ENCODE peak calls at places on chromosomes 7 and 10, in four cellular contexts. I is cardiac fibroblast, R is fibroblast of mammary gland, U is PC-3. F is an unnamed sample.

GRCh38 chr10:116715396-116715795 is 27.0 kb downstream of the HSPA12A start:
- DNase-seq in I (no peak), R (no peak), U (no peak), F (no peak)

GRCh38 chr7:120742370-120742769 is 115.6 kb downstream of the TSPAN12 start:
- DNase-seq in I (no peak), R (no peak), U (no peak), F (no peak)

GRCh38 chr7:110373514-110374258 is 717.2 kb upstream of the LRRN3 start:
- DNase-seq in I (no peak), R (no peak), U (no peak), F (peak)

GRCh38 chr10:21517983-21518628 is 7.4 kb downstream of the SKIDA1 start:
- DNase-seq in I (peak), R (peak), U (peak), F (peak)

GRCh38 chr7:37495574-37496184 is 47.0 kb upstream of the ELMO1 start:
- DNase-seq in I (peak), R (peak), U (peak), F (peak)

GRCh38 chr7:1977876-1978441 is 254.8 kb downstream of the MAD1L1 start:
- DNase-seq in I (no peak), R (no peak), U (no peak), F (no peak)

GRCh38 chr7:81284576-81284975 is 365.7 kb upstream of the SEMA3C start:
- DNase-seq in I (peak), R (peak), U (peak), F (peak)

GRCh38 chr10:114486938-114487814 is 82.9 kb upstream of the AFAP1L2 start:
- DNase-seq in I (peak), R (peak), U (peak), F (peak)

GRCh38 chr10:42869977-42870350 is 87.4 kb downstream of the BMS1 start:
- DNase-seq in I (no peak), R (no peak), U (no peak), F (no peak)

GRCh38 chr7:37815969-37816371 is 32.4 kb upstream of the NME8 start:
- DNase-seq in I (no peak), R (no peak), U (no peak), F (no peak)

GRCh38 chr7:148699772-148700629 is 1.3 kb downstream of the CUL1 start:
- DNase-seq in I (peak), R (peak), U (peak), F (no peak)

GRCh38 chr7:157017639-157018327 is 7.3 kb upstream of the MNX1 start:
- DNase-seq in I (no peak), R (no peak), U (no peak), F (no peak)

GRCh38 chr10:81876253-81876731 is 1.3 kb downstream of the NRG3 start:
- DNase-seq in I (no peak), R (no peak), U (no peak), F (no peak)

GRCh38 chr7:10707519-10707918 is 266.2 kb upstream of the PHF14 start:
- DNase-seq in I (no peak), R (no peak), U (no peak), F (no peak)

GRCh38 chr10:23512355-23513058 is 73.6 kb downstream of the OTUD1 start:
- DNase-seq in I (peak), R (peak), U (peak), F (peak)

GRCh38 chr7:157515342-157516041 is 178.7 kb downstream of the DNAJB6 start:
- DNase-seq in I (no peak), R (no peak), U (no peak), F (no peak)

GRCh38 chr7:90758933-90759562 is 162.9 kb downstream of the CDK14 start:
- DNase-seq in I (no peak), R (no peak), U (peak), F (no peak)

GRCh38 chr7:30170460-30171197 is 35.8 kb downstream of the MTURN start:
- DNase-seq in I (peak), R (peak), U (no peak), F (peak)

GRCh38 chr10:114767101-114767588 is 54.4 kb upstream of the FHIP2A start:
- DNase-seq in I (peak), R (peak), U (peak), F (peak)

GRCh38 chr10:36629476-36629875 is 495.9 kb upstream of the ANKRD30A start:
- DNase-seq in I (no peak), R (no peak), U (peak), F (no peak)

GRCh38 chr10:121668336-121669009 is 70.2 kb upstream of the FGFR2 start:
- DNase-seq in I (no peak), R (no peak), U (no peak), F (peak)

GRCh38 chr7:15977663-15978062 is 291.2 kb upstream of the MEOX2 start:
- DNase-seq in I (peak), R (peak), U (peak), F (peak)

GRCh38 chr7:37342665-37343471 is 105.8 kb downstream of the ELMO1 start:
- DNase-seq in I (no peak), R (no peak), U (no peak), F (no peak)

GRCh38 chr7:272631-273030 is 17.3 kb upstream of the FOXL3 start:
- DNase-seq in I (no peak), R (no peak), U (no peak), F (no peak)

GRCh38 chr10:119933179-119933578 is 40.6 kb downstream of the SEC23IP start:
- DNase-seq in I (peak), R (no peak), U (peak), F (no peak)
- TF ChIP-seq CTCF in I (no peak), R (peak), U (peak), F (no peak)

GRCh38 chr7:20220293-20220755 is 3.1 kb upstream of the MACC1 start:
- DNase-seq in I (no peak), R (no peak), U (no peak), F (no peak)

GRCh38 chr7:20220824-20221547 is 3.8 kb upstream of the MACC1 start:
- DNase-seq in I (peak), R (peak), U (peak), F (peak)

GRCh38 chr7:20218261-20218660 is 1.1 kb upstream of the MACC1 start:
- DNase-seq in I (no peak), R (no peak), U (peak), F (peak)

GRCh38 chr7:20219062-20219445 is 1.9 kb upstream of the MACC1 start:
- DNase-seq in I (no peak), R (no peak), U (no peak), F (no peak)

DNA sequence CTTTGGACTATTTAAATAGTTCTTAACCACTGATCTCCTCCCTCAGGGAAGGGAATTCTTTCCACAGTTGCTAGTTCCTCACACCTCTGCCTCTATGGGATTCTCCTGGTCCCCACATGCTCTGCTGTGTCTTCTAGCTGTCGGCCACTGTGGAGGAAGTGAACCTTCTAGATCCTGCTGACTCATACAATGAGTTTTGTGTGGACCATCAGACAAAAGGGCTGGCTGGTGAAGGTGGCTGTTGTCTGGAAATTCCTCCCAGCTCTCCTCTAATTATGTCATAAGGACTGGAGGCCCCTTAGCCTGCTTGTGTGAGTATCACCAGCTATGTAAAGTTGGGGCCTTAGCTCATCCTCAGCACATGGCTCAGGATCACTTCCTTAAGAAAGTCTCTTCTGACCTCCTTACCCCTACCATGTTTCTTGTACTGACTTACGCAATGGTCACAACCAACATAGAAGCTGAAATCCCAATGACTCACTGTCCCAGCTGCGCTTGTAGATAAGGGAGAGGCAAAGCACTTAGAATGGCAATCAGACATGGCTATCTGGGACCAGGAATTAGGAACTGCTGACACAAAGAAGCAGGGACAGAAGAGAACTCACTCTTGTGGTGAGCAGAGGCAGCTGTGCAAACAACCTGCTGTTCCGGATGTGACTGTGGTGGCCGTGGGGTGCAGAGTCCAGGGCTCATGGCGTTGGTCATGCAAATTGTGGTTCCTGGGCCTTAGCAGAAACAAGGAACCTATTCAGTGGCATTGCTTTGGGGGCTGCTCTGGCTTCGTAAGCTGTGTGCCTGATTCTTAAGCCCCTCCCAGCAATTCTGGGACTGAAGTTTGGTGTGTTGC is 2.5 kb upstream of the MACC1 start:
- DNase-seq in I (peak), R (peak), U (peak), F (peak)
- H3K4me3 ChIP-seq in I (no peak), R (no peak), U (no peak), F (no peak)

DNA sequence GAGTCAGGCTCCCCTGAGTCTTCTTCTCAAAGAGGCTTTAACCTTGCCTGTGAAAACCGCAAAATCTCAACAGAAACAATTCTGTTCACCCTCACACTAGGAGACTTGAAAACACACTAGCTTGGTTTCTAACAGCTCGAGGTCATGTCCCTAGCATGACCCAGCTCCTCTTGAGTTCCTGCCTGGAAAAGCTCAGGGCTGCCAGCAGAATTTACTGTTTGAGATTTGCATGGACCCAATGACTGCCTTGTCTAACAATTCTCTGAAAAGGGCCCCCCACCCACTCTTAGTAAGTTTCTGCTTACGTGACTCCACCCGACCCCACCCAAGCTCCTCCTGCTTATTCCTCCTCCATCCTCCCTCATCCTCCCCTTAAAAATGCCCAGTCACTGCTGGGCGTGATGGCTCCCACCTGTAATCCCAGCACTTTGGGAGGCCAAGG is 85.1 kb upstream of the KMT2C start:
- DNase-seq in I (no peak), R (peak), U (no peak), F (no peak)
- TF ChIP-seq CTCF in I (no peak), R (no peak), U (no peak), F (no peak)

GRCh38 chr7:93146465-93147127 is 1.6 kb downstream of the SAMD9L start:
- DNase-seq in I (peak), R (no peak), U (no peak), F (no peak)
- H3K4me3 ChIP-seq in I (peak), R (no peak), U (peak), F (no peak)